ENCODE peak calls at places on chromosomes 3 and 15, in five cellular contexts. C, X, H, W and K are unnamed samples. For H3K27me3 and H3K4me1, the result is how much of the 10 kb centered on the place peaks cover.

GRCh38 chr3:189602471-189602870 is 28.7 kb upstream of the TP63 start:
- DNase-seq in C (no peak), H (no peak), W (no peak), X (no peak), K (no peak)

GRCh38 chr15:90004671-90005070 is 3.5 kb downstream of the ZNF710 start:
- DNase-seq in W (no peak), C (no peak), H (no peak), X (peak), K (no peak)

GRCh38 chr15:63948971-63949370 is 97.3 kb downstream of the DAPK2 start:
- DNase-seq in X (no peak), H (peak), W (no peak), C (no peak), K (no peak)

GRCh38 chr3:59985643-59986200 is 935.9 kb upstream of the CFAP20DC start:
- DNase-seq in X (no peak), H (no peak), W (no peak), C (no peak), K (no peak)

GRCh38 chr3:8278448-8278847 is 223.2 kb upstream of the LMCD1 start:
- DNase-seq in H (no peak), W (no peak), X (no peak), C (no peak), K (peak)

GRCh38 chr3:98817546-98817945 is 54.4 kb downstream of the ST3GAL6 start:
- DNase-seq in C (peak), X (peak), H (no peak), W (no peak), K (no peak)

GRCh38 chr15:57680021-57680420 is 26.5 kb upstream of the POLR2M start:
- DNase-seq in C (no peak), X (no peak), H (no peak), W (no peak), K (no peak)

GRCh38 chr15:90106522-90107117 is 4.4 kb upstream of the IDH2 start:
- DNase-seq in X (no peak), W (no peak), C (peak), H (no peak), K (no peak)

GRCh38 chr3:12947504-12948369 is 106.4 kb upstream of the RPL32 start:
- DNase-seq in X (peak), W (no peak), C (peak), H (no peak), K (no peak)

GRCh38 chr3:39288300-39288808 is 8.5 kb upstream of the CX3CR1 start:
- DNase-seq in C (peak), H (peak), X (peak), W (peak), K (peak)

GRCh38 chr15:77495806-77496589 is 75.3 kb downstream of the HMG20A start:
- DNase-seq in H (peak), C (no peak), W (no peak), X (no peak), K (no peak)

GRCh38 chr3:11201246-11202024 is 47.1 kb downstream of the HRH1 start:
- DNase-seq in X (peak), W (no peak), C (no peak), H (no peak), K (no peak)

GRCh38 chr15:100328796-100329195 is 13.0 kb downstream of the ADAMTS17 start:
- DNase-seq in X (no peak), W (no peak), H (no peak), C (no peak), K (no peak)

GRCh38 chr3:196969660-196970546 is 1.3 kb upstream of the PIGZ start:
- DNase-seq in W (no peak), C (peak), H (peak), X (no peak), K (no peak)

GRCh38 chr3:161264771-161265343 is 43.7 kb downstream of the NMD3 start:
- DNase-seq in H (no peak), W (no peak), C (no peak), X (peak), K (no peak)

GRCh38 chr3:148866261-148866660 is 1.2 kb downstream of the CPA3 start:
- DNase-seq in X (no peak), H (no peak), W (no peak), C (no peak), K (no peak)

GRCh38 chr15:60903221-60903620 is 325.9 kb downstream of the RORA start:
- DNase-seq in C (no peak), W (no peak), X (no peak), H (no peak), K (no peak)

GRCh38 chr15:88513195-88513594 is 33.3 kb downstream of the DET1 start:
- DNase-seq in X (no peak), W (no peak), C (no peak), H (no peak), K (no peak)

GRCh38 chr3:13494463-13495350 is 14.6 kb downstream of the HDAC11 start:
- DNase-seq in H (no peak), C (peak), X (no peak), W (no peak), K (no peak)

GRCh38 chr3:62169871-62170660 is 203.3 kb downstream of the FEZF2 start:
- DNase-seq in H (no peak), C (no peak), X (no peak), W (no peak), K (no peak)

GRCh38 chr15:49589030-49589429 is 31.6 kb downstream of the FAM227B start:
- DNase-seq in H (no peak), C (no peak), W (no peak), X (no peak), K (no peak)

GRCh38 chr3:184229424-184230080 is at the start of gene VWA5B2:
- DNase-seq in C (peak), X (peak), H (peak), W (no peak), K (peak)

GRCh38 chr3:72517325-72517724 is 330.9 kb downstream of the SHQ1 start:
- DNase-seq in H (no peak), W (no peak), C (no peak), X (no peak), K (no peak)

GRCh38 chr15:52502608-52503007 is 26.1 kb downstream of the MYO5A start:
- DNase-seq in C (no peak), X (no peak), H (no peak), W (no peak), K (no peak)

GRCh38 chr3:24160424-24160823 is 215.3 kb downstream of the NR1D2 start:
- DNase-seq in X (no peak), W (no peak), C (no peak), H (peak), K (no peak)

DNA sequence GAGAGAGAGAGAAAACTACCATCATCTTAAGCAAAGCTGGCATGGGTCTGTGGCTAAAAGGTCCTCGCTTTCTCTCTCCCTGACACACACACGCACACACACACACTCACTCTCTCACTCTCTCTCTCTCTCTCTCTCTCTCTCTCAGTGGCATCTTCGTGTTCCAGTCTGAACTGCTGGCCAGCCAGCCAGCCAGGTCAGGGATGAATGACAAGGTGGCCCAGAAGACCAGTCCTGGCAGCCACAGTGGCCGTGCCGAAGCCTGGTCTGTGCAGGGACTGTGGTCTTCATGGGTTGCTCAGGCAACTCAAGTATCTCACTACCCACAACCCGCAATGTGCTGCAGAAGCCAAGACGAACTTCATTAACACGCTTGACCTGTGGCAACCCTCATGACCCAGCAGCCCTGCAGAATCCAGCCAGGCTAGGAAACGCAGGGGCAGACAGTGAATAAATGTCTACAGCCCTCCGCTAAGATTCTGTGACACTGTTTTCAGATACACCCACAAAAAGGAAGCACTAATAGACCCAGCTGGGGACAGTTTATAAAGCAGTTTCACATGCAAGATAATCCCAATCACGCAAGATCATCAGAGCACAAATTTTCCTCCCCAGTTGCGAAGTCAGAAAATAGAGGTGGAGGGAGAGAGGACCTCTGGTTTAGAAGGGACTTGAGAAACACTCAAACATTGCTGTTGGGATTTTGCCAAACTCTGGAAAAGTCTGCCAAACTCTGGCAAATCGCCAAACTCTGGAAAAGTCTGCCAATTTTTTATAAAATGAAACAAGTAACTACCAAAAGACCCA is 66.4 kb downstream of the XXYLT1 start:
- DNase-seq in C (peak), H (no peak), W (peak), X (no peak), K (no peak)
- TF ChIP-seq SP1 in C (no peak), H (no peak), W (no peak), X (no peak), K (no peak)

GRCh38 chr3:69390771-69391170 is 4.9 kb upstream of the FRMD4B start:
- DNase-seq in X (no peak), H (no peak), W (no peak), C (no peak), K (no peak)
- H3K27me3 ChIP-seq in X (under half), H (under half), W (under half), C (under half), K (under half)

GRCh38 chr15:92910451-92910850 is 10.3 kb downstream of the CHD2 start:
- DNase-seq in W (no peak), C (no peak), H (no peak), X (no peak), K (no peak)
- H3K4me1 ChIP-seq in W (under half), C (under half), H (under half), X (half or more), K (half or more)

GRCh38 chr15:72227720-72228119 is 3.3 kb downstream of the PKM start:
- DNase-seq in C (peak), W (no peak), H (no peak), X (no peak), K (no peak)
- TF ChIP-seq SP1 in C (no peak), W (no peak), H (no peak), X (no peak), K (no peak)